ENCODE peak calls at places on chromosomes 6 and 20, in five cellular contexts. O is CD8-positive, alpha-beta T cell; T is vagina; U is neural progenitor cell; Y is IMR-90. S is an unnamed sample. For H3K4me1, the result is how much of the 10 kb centered on the place peaks cover.

GRCh38 chr20:50415516-50416268 is 94.5 kb upstream of the PTPN1 start:
- DNase-seq in O (no peak), T (peak), U (peak), Y (peak), S (no peak)

GRCh38 chr6:14638932-14639875 is 521.6 kb downstream of the CD83 start:
- DNase-seq in O (no peak), T (no peak), U (peak), Y (peak), S (no peak)

GRCh38 chr6:78611886-78612480 is 255.4 kb upstream of the IRAK1BP1 start:
- DNase-seq in O (no peak), T (no peak), U (peak), Y (no peak), S (no peak)

GRCh38 chr20:23255658-23256385 is 94.8 kb upstream of the NXT1 start:
- DNase-seq in O (no peak), T (peak), U (peak), Y (peak), S (no peak)

GRCh38 chr20:3712279-3712873 is at the start of gene SIGLEC1:
- DNase-seq in O (no peak), T (peak), U (no peak), Y (no peak), S (no peak)

GRCh38 chr6:19669206-19669605 is 168.0 kb upstream of the ID4 start:
- DNase-seq in O (no peak), T (no peak), U (no peak), Y (no peak), S (no peak)

GRCh38 chr20:16970751-16971150 is 222.6 kb downstream of the OTOR start:
- DNase-seq in O (no peak), T (no peak), U (no peak), Y (no peak), S (no peak)

GRCh38 chr6:21299216-21299615 is 294.3 kb upstream of the SOX4 start:
- DNase-seq in O (no peak), T (no peak), U (no peak), Y (no peak), S (no peak)

GRCh38 chr20:51750037-51750769 is 18.0 kb downstream of the ATP9A start:
- DNase-seq in O (no peak), T (no peak), U (no peak), Y (peak), S (no peak)

GRCh38 chr6:40973304-40973703 is 65.7 kb downstream of the UNC5CL start:
- DNase-seq in O (no peak), T (no peak), U (no peak), Y (no peak), S (no peak)

GRCh38 chr6:154247119-154247814 is 109.3 kb downstream of the IPCEF1 start:
- DNase-seq in O (no peak), T (no peak), U (peak), Y (no peak), S (no peak)

GRCh38 chr6:145561095-145561820 is 174.1 kb downstream of the EPM2A start:
- DNase-seq in O (no peak), T (no peak), U (no peak), Y (no peak), S (no peak)

GRCh38 chr20:30921286-30922071 is 336.0 kb upstream of the DEFB115 start:
- DNase-seq in O (no peak), T (no peak), U (no peak), Y (no peak), S (no peak)

GRCh38 chr20:38032585-38033329 is 499 bp downstream of the TTI1 start:
- DNase-seq in O (no peak), T (no peak), U (peak), Y (no peak), S (no peak)

GRCh38 chr6:14799928-14800327 is 445.9 kb upstream of the JARID2 start:
- DNase-seq in O (no peak), T (no peak), U (peak), Y (peak), S (no peak)

GRCh38 chr20:57047281-57048026 is 219.0 kb downstream of the BMP7 start:
- DNase-seq in O (no peak), T (no peak), U (no peak), Y (no peak), S (no peak)

GRCh38 chr6:12229332-12229731 is 60.8 kb upstream of the EDN1 start:
- DNase-seq in O (no peak), T (no peak), U (no peak), Y (no peak), S (no peak)

GRCh38 chr6:54624779-54625178 is 221.8 kb upstream of the FAM83B start:
- DNase-seq in O (no peak), T (no peak), U (no peak), Y (peak), S (no peak)

GRCh38 chr6:36735110-36735971 is 37.7 kb downstream of the RAB44 start:
- DNase-seq in O (no peak), T (peak), U (no peak), Y (peak), S (no peak)

GRCh38 chr6:108598316-108598863 is 37.7 kb downstream of the FOXO3 start:
- DNase-seq in O (no peak), T (no peak), U (no peak), Y (peak), S (no peak)

GRCh38 chr6:137217801-137218472 is 1.2 kb downstream of the IFNGR1 start:
- DNase-seq in O (no peak), T (no peak), U (no peak), Y (peak), S (no peak)

GRCh38 chr6:168428052-168428829 is 12.7 kb upstream of the SMOC2 start:
- DNase-seq in O (no peak), T (peak), U (peak), Y (no peak), S (no peak)

GRCh38 chr6:7541175-7542064 is at the start of gene DSP:
- DNase-seq in O (peak), T (no peak), U (peak), Y (no peak), S (no peak)

GRCh38 chr6:37713529-37714119 is 15.9 kb upstream of the MDGA1 start:
- DNase-seq in O (no peak), T (no peak), U (no peak), Y (peak), S (no peak)

GRCh38 chr6:145206247-145206907 is 528.9 kb downstream of the EPM2A start:
- DNase-seq in O (no peak), T (no peak), U (no peak), Y (peak), S (no peak)

GRCh38 chr6:90469906-90470305 is 117.0 kb downstream of the MAP3K7 start:
- DNase-seq in O (no peak), T (no peak), U (no peak), Y (no peak), S (no peak)

DNA sequence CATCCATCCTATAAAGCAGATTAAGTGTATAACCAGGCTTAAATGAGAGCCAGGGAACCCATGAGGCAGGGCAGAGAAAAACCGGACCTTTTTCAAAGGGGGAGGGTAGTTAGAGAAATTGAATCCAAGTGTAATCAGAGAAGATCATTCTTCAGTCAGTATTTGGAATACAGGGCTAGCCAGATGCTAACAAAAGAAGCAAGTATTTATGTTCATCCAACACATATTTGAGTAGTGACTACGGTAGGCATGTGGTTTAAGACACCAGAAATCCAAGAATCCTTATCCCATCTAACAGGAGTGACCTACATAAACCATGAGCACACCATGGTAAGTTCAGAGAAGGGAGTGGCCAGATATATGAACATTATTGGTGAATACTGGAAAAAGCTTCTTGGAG is 46.8 kb upstream of the FAM83C start:
- DNase-seq in O (no peak), T (no peak), U (no peak), Y (peak), S (no peak)
- H3K4me1 ChIP-seq in O (under half), T (under half), U (under half), Y (under half), S (under half)

GRCh38 chr6:79668381-79668780 is 37.3 kb downstream of the SH3BGRL2 start:
- DNase-seq in O (no peak), T (no peak), U (no peak), Y (no peak), S (no peak)
- H3K4me3 ChIP-seq in O (no peak), T (no peak), U (no peak), Y (no peak), S (no peak)

GRCh38 chr20:61503106-61503505 is 251.0 kb downstream of the CDH4 start:
- DNase-seq in O (no peak), T (no peak), U (no peak), Y (no peak), S (no peak)
- H3K4me1 ChIP-seq in O (under half), T (under half), U (under half), Y (under half), S (under half)

GRCh38 chr6:96812077-96812703 is 25.1 kb downstream of the GPR63 start:
- DNase-seq in O (no peak), T (no peak), U (no peak), Y (peak), S (no peak)
- H3K4me3 ChIP-seq in O (no peak), T (no peak), U (no peak), Y (no peak), S (no peak)